ENCODE peak calls at places on chromosomes 7 and 10, in seven cellular contexts. D, F, X, O, Q, G and K are unnamed samples.

GRCh38 chr10:132865236-132865635 is 77.1 kb downstream of the CFAP46 start:
- DNase-seq in D (peak; percentile 23), F (peak; percentile 7), X (no peak), O (no peak), Q (no peak), G (no peak), K (peak; percentile 9)

GRCh38 chr10:90605506-90605905 is 252.3 kb downstream of the HTR7 start:
- DNase-seq in D (no peak), F (no peak), X (no peak), O (no peak), Q (no peak), G (no peak), K (no peak)

GRCh38 chr10:31146496-31147219 is 115.0 kb upstream of the ZNF438 start:
- DNase-seq in D (peak; percentile 65), F (peak; percentile 59), X (no peak), O (peak; percentile 59), Q (no peak), G (no peak), K (no peak)

GRCh38 chr10:23065549-23065948 is 29.8 kb upstream of the MSRB2 start:
- DNase-seq in D (peak; percentile 86), F (peak; percentile 75), X (no peak), O (no peak), Q (no peak), G (peak; percentile 61), K (no peak)

GRCh38 chr10:34994565-34995142 is 95.5 kb downstream of the CUL2 start:
- DNase-seq in D (no peak), F (no peak), X (peak; percentile 72), O (peak; percentile 89), Q (peak; percentile 59), G (no peak), K (peak; percentile 74)

GRCh38 chr7:43649755-43650274 is 66.9 kb downstream of the STK17A start:
- DNase-seq in D (no peak), F (no peak), X (no peak), O (no peak), Q (peak; percentile 66), G (no peak), K (no peak)

GRCh38 chr7:144866189-144866588 is 30.3 kb upstream of the TPK1 start:
- DNase-seq in D (no peak), F (no peak), X (no peak), O (no peak), Q (no peak), G (no peak), K (no peak)

GRCh38 chr7:73557397-73558257 is at the start of gene BCL7B:
- DNase-seq in D (peak; percentile 79), F (peak; percentile 65), X (peak; percentile 100), O (peak; percentile 93), Q (peak; percentile 81), G (no peak), K (peak; percentile 70)

GRCh38 chr10:79196470-79197461 is 128.0 kb downstream of the ZMIZ1 start:
- DNase-seq in D (peak; percentile 75), F (peak; percentile 79), X (peak; percentile 85), O (peak; percentile 84), Q (peak; percentile 83), G (no peak), K (peak; percentile 88)

GRCh38 chr10:73785721-73786511 is 510 bp downstream of the ZSWIM8 start:
- DNase-seq in D (peak; percentile 65), F (no peak), X (peak; percentile 59), O (peak; percentile 62), Q (peak; percentile 53), G (peak; percentile 31), K (peak; percentile 43)

GRCh38 chr7:39678935-39679690 is 55.7 kb downstream of the RALA start:
- DNase-seq in D (no peak), F (no peak), X (no peak), O (no peak), Q (no peak), G (no peak), K (no peak)

GRCh38 chr7:114789161-114789560 is 132.7 kb upstream of the MDFIC start:
- DNase-seq in D (no peak), F (no peak), X (no peak), O (no peak), Q (no peak), G (no peak), K (no peak)

GRCh38 chr10:72503241-72503640 is 122.6 kb downstream of the MICU1 start:
- DNase-seq in D (no peak), F (no peak), X (no peak), O (no peak), Q (no peak), G (peak; percentile 78), K (no peak)

GRCh38 chr7:28178537-28178936 is 2.1 kb downstream of the JAZF1 start:
- DNase-seq in D (no peak), F (no peak), X (no peak), O (no peak), Q (no peak), G (no peak), K (no peak)

GRCh38 chr7:146961617-146962016 is 845.0 kb downstream of the CNTNAP2 start:
- DNase-seq in D (no peak), F (no peak), X (no peak), O (no peak), Q (no peak), G (peak; percentile 70), K (no peak)

GRCh38 chr10:71752391-71753090 is 20.8 kb downstream of the VSIR start:
- DNase-seq in D (no peak), F (no peak), X (no peak), O (peak; percentile 36), Q (no peak), G (no peak), K (no peak)

GRCh38 chr10:132113766-132114365 is 48.1 kb downstream of the JAKMIP3 start:
- DNase-seq in D (peak; percentile 21), F (peak; percentile 25), X (no peak), O (no peak), Q (no peak), G (no peak), K (peak; percentile 6)

GRCh38 chr7:107441576-107442422 is 28.1 kb upstream of the GPR22 start:
- DNase-seq in D (no peak), F (no peak), X (no peak), O (no peak), Q (no peak), G (no peak), K (no peak)

GRCh38 chr7:78601728-78602127 is 803.2 kb downstream of the PHTF2 start:
- DNase-seq in D (no peak), F (no peak), X (no peak), O (no peak), Q (no peak), G (no peak), K (no peak)

GRCh38 chr10:129258570-129258969 is 208.5 kb upstream of the MGMT start:
- DNase-seq in D (no peak), F (no peak), X (no peak), O (no peak), Q (no peak), G (no peak), K (no peak)

GRCh38 chr7:140635345-140635744 is 5.3 kb downstream of the DENND2A start:
- DNase-seq in D (peak; percentile 3), F (no peak), X (peak; percentile 84), O (no peak), Q (no peak), G (no peak), K (no peak)

GRCh38 chr10:52631146-52631545 is 141.4 kb downstream of the MBL2 start:
- DNase-seq in D (no peak), F (no peak), X (no peak), O (peak; percentile 4), Q (no peak), G (no peak), K (no peak)

GRCh38 chr10:31401287-31401686 is 82.3 kb downstream of the ZEB1 start:
- DNase-seq in D (no peak), F (no peak), X (no peak), O (peak; percentile 82), Q (no peak), G (no peak), K (no peak)

GRCh38 chr10:13862541-13863233 is 275.9 kb downstream of the PRPF18 start:
- DNase-seq in D (no peak), F (no peak), X (no peak), O (no peak), Q (no peak), G (no peak), K (no peak)

GRCh38 chr10:96830511-96831199 is 1.4 kb upstream of the LCOR start:
- DNase-seq in D (peak; percentile 60), F (peak; percentile 22), X (peak; percentile 27), O (peak; percentile 90), Q (peak; percentile 85), G (no peak), K (peak; percentile 73)

GRCh38 chr7:45080958-45081669 is 7.7 kb downstream of the NACAD start:
- DNase-seq in D (no peak), F (no peak), X (peak; percentile 30), O (no peak), Q (no peak), G (no peak), K (peak; percentile 3)

GRCh38 chr10:62662471-62662870 is 142.0 kb upstream of the ADO start:
- DNase-seq in D (no peak), F (no peak), X (no peak), O (no peak), Q (no peak), G (no peak), K (peak; percentile 11)

GRCh38 chr10:71462642-71462935 is 65.9 kb downstream of the CDH23 start:
- DNase-seq in D (no peak), F (no peak), X (no peak), O (peak; percentile 73), Q (no peak), G (no peak), K (no peak)

GRCh38 chr10:26215923-26216576 is 524 bp upstream of the GAD2 start:
- DNase-seq in D (no peak), F (no peak), X (peak; percentile 50), O (no peak), Q (peak; percentile 71), G (no peak), K (peak; percentile 77)

GRCh38 chr10:61733358-61733940 is 70.7 kb downstream of the CABCOCO1 start:
- DNase-seq in D (no peak), F (no peak), X (peak; percentile 29), O (peak; percentile 79), Q (peak; percentile 6), G (no peak), K (no peak)

GRCh38 chr10:29533696-29534285 is 101.0 kb downstream of the SVIL start:
- DNase-seq in D (no peak), F (no peak), X (no peak), O (no peak), Q (no peak), G (no peak), K (no peak)

GRCh38 chr10:128414568-128414967 is 288.3 kb upstream of the MKI67 start:
- DNase-seq in D (no peak), F (no peak), X (no peak), O (no peak), Q (no peak), G (no peak), K (no peak)